ENCODE peak calls at places on chromosomes 11 and 22, in four cellular contexts. T is activated B cell treated with CpG ODN at 0.5 μM for 24 hours, R is upper lobe of right lung, M is neural progenitor cell. Z is an unnamed sample.
A peak's percentile ranks its signal among the peaks of the same experiment; 100 is the strongest.

GRCh38 chr11:134045799-134046635 is 22.9 kb upstream of the JAM3 start:
- DNase-seq in T (no peak), R (peak; percentile 53), M (peak; percentile 61), Z (no peak)

GRCh38 chr22:23527971-23528740 is 51.9 kb downstream of the IGLL1 start:
- DNase-seq in T (no peak), R (peak; percentile 56), M (no peak), Z (no peak)

GRCh38 chr11:8090756-8091155 is 9.7 kb downstream of the TUB start:
- DNase-seq in T (no peak), R (no peak), M (peak; percentile 91), Z (peak; percentile 49)

GRCh38 chr11:116808262-116809175 is 14.6 kb downstream of the APOA4 start:
- DNase-seq in T (no peak), R (peak; percentile 87), M (no peak), Z (no peak)

GRCh38 chr11:86938900-86939880 is 16.0 kb downstream of the FZD4 start:
- DNase-seq in T (no peak), R (no peak), M (peak; percentile 58), Z (no peak)

GRCh38 chr11:18798941-18799469 is 7.4 kb upstream of the PTPN5 start:
- DNase-seq in T (no peak), R (no peak), M (no peak), Z (no peak)

GRCh38 chr11:43419460-43419859 is 60.7 kb downstream of the TTC17 start:
- DNase-seq in T (no peak), R (no peak), M (peak; percentile 21), Z (no peak)

GRCh38 chr11:69309800-69310280 is 15.9 kb downstream of the MYEOV start:
- DNase-seq in T (no peak), R (no peak), M (no peak), Z (no peak)

GRCh38 chr11:120186799-120187591 is 23.8 kb upstream of the OAF start:
- DNase-seq in T (no peak), R (peak; percentile 59), M (no peak), Z (no peak)

GRCh38 chr11:82854242-82854641 is 46.0 kb downstream of the PRCP start:
- DNase-seq in T (no peak), R (no peak), M (no peak), Z (no peak)

GRCh38 chr22:46792061-46792796 is 29.8 kb downstream of the TBC1D22A start:
- DNase-seq in T (no peak), R (no peak), M (no peak), Z (no peak)

GRCh38 chr11:33125025-33125424 is 36.3 kb downstream of the CSTF3 start:
- DNase-seq in T (no peak), R (no peak), M (no peak), Z (no peak)

GRCh38 chr11:47003180-47003877 is 66.8 kb downstream of the CSTPP1 start:
- DNase-seq in T (no peak), R (no peak), M (no peak), Z (no peak)

GRCh38 chr11:76288166-76288978 is 82.1 kb upstream of the WNT11 start:
- DNase-seq in T (no peak), R (no peak), M (no peak), Z (no peak)

GRCh38 chr11:69002101-69002742 is 10.8 kb downstream of the MRGPRF start:
- DNase-seq in T (no peak), R (no peak), M (no peak), Z (no peak)

GRCh38 chr22:49209452-49210195 is 618.0 kb downstream of the BRD1 start:
- DNase-seq in T (no peak), R (peak; percentile 64), M (no peak), Z (peak; percentile 57)
- TF ChIP-seq CTCF in T (no peak), R (no peak), M (no peak), Z (no peak)

GRCh38 chr22:36569999-36570398 is 41.0 kb upstream of the EIF3D start:
- DNase-seq in T (no peak), R (no peak), M (peak; percentile 70), Z (peak; percentile 42)
- TF ChIP-seq CTCF in T (no peak), R (peak; percentile 14), M (peak; percentile 51), Z (no peak)

DNA sequence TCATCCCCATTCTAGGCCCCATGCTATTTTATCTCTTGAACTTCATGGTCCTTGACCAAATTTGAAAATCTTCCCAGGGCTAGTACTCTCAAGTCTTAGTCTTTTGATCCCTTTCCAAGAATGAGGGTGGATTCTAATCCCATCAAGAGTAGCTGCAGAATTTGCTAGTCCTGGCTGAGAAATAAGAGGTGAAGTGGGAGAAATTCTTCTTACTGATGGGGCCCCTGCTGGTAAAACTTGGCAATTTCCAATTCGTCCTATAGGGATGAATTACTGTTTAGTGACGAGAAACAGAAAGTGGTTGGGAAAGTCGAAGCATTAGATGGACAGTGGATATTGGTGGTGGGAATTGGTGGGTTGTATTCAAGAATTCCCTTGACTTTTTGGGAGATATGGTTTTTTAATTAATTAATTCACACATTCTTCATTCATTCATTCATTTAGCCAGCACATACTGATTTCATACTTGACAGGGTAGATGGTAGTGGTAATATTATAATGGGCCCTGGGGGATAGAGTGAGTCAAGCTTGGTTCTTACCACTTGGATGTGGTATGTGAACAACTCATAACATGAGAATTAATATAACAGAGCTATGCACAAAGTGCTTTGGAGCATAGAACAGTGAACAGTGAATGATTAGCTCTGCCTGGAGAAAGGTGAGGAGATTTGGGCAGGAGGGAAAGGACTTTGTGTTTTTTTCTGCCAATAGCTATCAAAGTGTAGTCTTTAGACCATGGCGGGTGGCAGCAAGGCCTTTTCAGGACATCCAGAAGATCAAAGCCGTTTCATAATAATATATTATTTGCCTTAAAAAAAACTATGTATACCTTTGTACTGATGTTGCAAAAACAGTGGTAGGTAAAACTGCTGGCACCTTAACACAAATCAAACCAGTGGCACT is 103.8 kb downstream of the STIM1 start:
- DNase-seq in T (no peak), R (no peak), M (peak; percentile 21), Z (no peak)
- TF ChIP-seq CTCF in T (no peak), R (no peak), M (peak; percentile 38), Z (peak; percentile 51)

DNA sequence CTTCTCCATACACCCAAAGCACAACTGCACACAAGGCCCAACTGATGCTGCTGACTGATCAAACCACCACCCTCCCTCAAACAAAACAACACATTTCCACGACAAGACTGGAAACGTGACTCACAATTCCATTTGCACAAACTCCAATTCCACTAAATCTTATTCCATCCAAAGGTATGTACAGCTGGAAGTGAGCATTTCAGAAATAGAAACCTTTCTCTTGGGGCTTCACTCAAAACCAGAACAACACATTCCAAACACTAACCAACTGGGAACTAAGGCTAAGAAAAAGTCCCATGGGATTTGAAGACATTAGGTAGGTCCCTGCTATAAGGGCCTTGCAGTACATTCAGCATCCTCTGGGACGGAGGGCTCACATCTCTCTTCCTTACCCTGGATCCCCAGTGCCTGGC is 19.6 kb downstream of the MORC2 start:
- DNase-seq in T (no peak), R (no peak), M (no peak), Z (no peak)
- TF ChIP-seq CTCF in T (no peak), R (no peak), M (no peak), Z (no peak)

DNA sequence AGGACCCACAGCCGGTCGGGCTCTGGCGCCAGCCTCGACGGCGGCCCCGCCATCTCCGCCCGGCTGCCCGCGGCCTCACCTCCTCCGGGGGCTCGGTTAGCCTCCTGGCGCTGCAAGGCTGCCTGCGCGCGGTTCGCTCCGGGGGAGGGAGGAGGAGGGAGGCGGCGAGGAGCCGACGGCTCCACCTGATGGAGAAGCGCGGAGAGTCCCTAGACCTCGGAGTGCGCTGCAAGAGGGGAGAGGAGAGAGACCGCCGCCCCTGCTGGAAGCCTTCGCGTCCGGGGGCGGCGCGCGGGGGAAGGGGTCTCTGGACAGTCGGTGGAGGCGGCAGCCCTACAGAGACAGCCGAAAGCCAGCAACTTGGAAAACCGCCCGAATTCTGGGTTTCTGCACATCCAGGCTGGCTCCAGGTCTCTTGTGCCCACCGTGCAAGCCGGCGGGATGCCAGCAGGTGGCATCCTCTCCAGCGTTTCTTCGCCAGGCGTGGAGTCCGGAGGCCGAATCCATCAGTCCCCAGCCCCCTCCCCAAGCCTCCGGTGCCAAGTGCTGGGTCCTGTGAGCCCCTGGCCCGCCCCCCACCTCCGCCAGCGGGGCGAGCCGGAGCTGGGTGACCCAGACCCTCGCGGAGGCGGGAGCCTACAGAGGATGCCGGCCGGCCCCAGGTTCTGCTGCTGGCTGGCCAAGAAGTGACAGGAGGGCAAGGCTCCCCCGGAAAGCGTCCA is 2.9 kb upstream of the KIRREL3 start:
- DNase-seq in T (no peak), R (no peak), M (peak; percentile 94), Z (peak; percentile 39)
- TF ChIP-seq CTCF in T (no peak), R (no peak), M (peak; percentile 65), Z (peak; percentile 14)

GRCh38 chr11:11635456-11635855 is 13.7 kb upstream of the GALNT18 start:
- DNase-seq in T (no peak), R (no peak), M (no peak), Z (no peak)
- TF ChIP-seq CTCF in T (no peak), R (no peak), M (peak; percentile 4), Z (no peak)